ENCODE peak calls at places on chromosomes 16 and 17, in five cellular contexts. T is cortex of kidney, J is esophagus squamous epithelium, P is fibroblast of the aortic adventitia, N is anterior cingulate cortex. I is an unnamed sample.

GRCh38 chr17:57946798-57947358 is 8.3 kb downstream of the CUEDC1 start:
- DNase-seq in T (no peak), J (no peak), P (peak), N (no peak), I (peak)

GRCh38 chr17:82793974-82794620 is 42.2 kb downstream of the TBCD start:
- DNase-seq in T (no peak), J (no peak), P (peak), N (no peak), I (no peak)

GRCh38 chr17:74433421-74434121 is 1.7 kb downstream of the GPRC5C start:
- DNase-seq in T (no peak), J (no peak), P (no peak), N (no peak), I (peak)

GRCh38 chr17:36470499-36470898 is 16.0 kb upstream of the ZNHIT3 start:
- DNase-seq in T (no peak), J (no peak), P (no peak), N (no peak), I (no peak)

GRCh38 chr17:72479113-72479512 is 358.3 kb downstream of the SOX9 start:
- DNase-seq in T (no peak), J (no peak), P (no peak), N (no peak), I (no peak)

GRCh38 chr17:49696233-49696761 is 11.5 kb downstream of the SLC35B1 start:
- DNase-seq in T (no peak), J (no peak), P (no peak), N (no peak), I (no peak)

GRCh38 chr17:78804777-78805176 is 22.7 kb upstream of the CYTH1 start:
- DNase-seq in T (no peak), J (no peak), P (no peak), N (no peak), I (no peak)

GRCh38 chr17:72171703-72172670 is 51.2 kb downstream of the SOX9 start:
- DNase-seq in T (no peak), J (no peak), P (no peak), N (no peak), I (no peak)

GRCh38 chr16:85484337-85485295 is 128.5 kb upstream of the GSE1 start:
- DNase-seq in T (no peak), J (no peak), P (no peak), N (no peak), I (no peak)

GRCh38 chr17:49890077-49890821 is 42.4 kb upstream of the TAC4 start:
- DNase-seq in T (no peak), J (no peak), P (peak), N (no peak), I (no peak)

GRCh38 chr17:78883090-78883532 is 19.9 kb downstream of the CEP295NL start:
- DNase-seq in T (no peak), J (no peak), P (peak), N (no peak), I (peak)

GRCh38 chr17:16486373-16487250 is 5.4 kb downstream of the LRRC75A start:
- DNase-seq in T (no peak), J (no peak), P (peak), N (peak), I (peak)

GRCh38 chr16:65672960-65673359 is 551.1 kb upstream of the CDH11 start:
- DNase-seq in T (no peak), J (no peak), P (peak), N (no peak), I (no peak)

GRCh38 chr17:41655611-41656111 is 31.3 kb upstream of the KRT17 start:
- DNase-seq in T (no peak), J (no peak), P (no peak), N (no peak), I (no peak)

GRCh38 chr17:68771867-68772515 is 170.8 kb upstream of the FAM20A start:
- DNase-seq in T (no peak), J (no peak), P (peak), N (no peak), I (no peak)

GRCh38 chr17:64315032-64315490 is 52.0 kb upstream of the TEX2 start:
- DNase-seq in T (no peak), J (no peak), P (peak), N (no peak), I (peak)

GRCh38 chr17:64448665-64449512 is at the start of gene MILR1:
- DNase-seq in T (no peak), J (no peak), P (peak), N (no peak), I (no peak)

GRCh38 chr16:71387045-71387871 is 28.7 kb downstream of the CALB2 start:
- DNase-seq in T (no peak), J (no peak), P (no peak), N (no peak), I (no peak)

GRCh38 chr16:12330977-12331376 is 354.4 kb downstream of the SNX29 start:
- DNase-seq in T (no peak), J (no peak), P (peak), N (no peak), I (no peak)

GRCh38 chr17:82600731-82601446 is 47.4 kb downstream of the WDR45B start:
- DNase-seq in T (no peak), J (no peak), P (no peak), N (no peak), I (no peak)

GRCh38 chr16:84247844-84248243 is 8.0 kb upstream of the KCNG4 start:
- DNase-seq in T (no peak), J (no peak), P (no peak), N (no peak), I (no peak)

GRCh38 chr16:14369734-14370598 is 260.1 kb downstream of the PARN start:
- DNase-seq in T (no peak), J (no peak), P (peak), N (no peak), I (no peak)

GRCh38 chr16:57828272-57829161 is 26.2 kb upstream of the KIFC3 start:
- DNase-seq in T (no peak), J (no peak), P (no peak), N (no peak), I (no peak)

GRCh38 chr17:7177954-7178477 is 1.2 kb downstream of the ASGR1 start:
- DNase-seq in T (no peak), J (no peak), P (no peak), N (no peak), I (peak)

GRCh38 chr17:9334536-9335446 is 240.8 kb downstream of the STX8 start:
- DNase-seq in T (no peak), J (no peak), P (no peak), N (no peak), I (no peak)

GRCh38 chr16:30985401-30986128 is 558 bp downstream of the HSD3B7 start:
- DNase-seq in T (no peak), J (no peak), P (peak), N (no peak), I (peak)

GRCh38 chr17:46929413-46929812 is 6.5 kb downstream of the GOSR2 start:
- DNase-seq in T (no peak), J (no peak), P (no peak), N (no peak), I (no peak)

GRCh38 chr17:43517615-43518386 is 28.3 kb downstream of the ETV4 start:
- DNase-seq in T (no peak), J (no peak), P (peak), N (no peak), I (no peak)

I was measured in left lobe of liver.